ENCODE peak calls at places on chromosomes 13 and 19, in five cellular contexts. One of them, this sample, is unnamed.

GRCh38 chr13:34577051-34577450 is 365.0 kb upstream of the NBEA start:
- DNase-seq in lung: no peak
- DNase-seq in IMR-90: no peak
- DNase-seq in breast epithelium: no peak
- DNase-seq in tibial artery: no peak
- DNase-seq in this sample: no peak

GRCh38 chr13:94154362-94154761 is 325.1 kb downstream of the DCT start:
- DNase-seq in tibial artery: peak; percentile 65
- DNase-seq in breast epithelium: no peak
- DNase-seq in lung: peak; percentile 48
- DNase-seq in IMR-90: peak; percentile 35
- DNase-seq in this sample: peak; percentile 24

GRCh38 chr19:14961956-14962685 is 17.5 kb downstream of the SLC1A6 start:
- DNase-seq in lung: no peak
- DNase-seq in tibial artery: no peak
- DNase-seq in IMR-90: no peak
- DNase-seq in breast epithelium: no peak
- DNase-seq in this sample: no peak

GRCh38 chr13:38687246-38688229 is 661 bp downstream of the FREM2 start:
- DNase-seq in IMR-90: no peak
- DNase-seq in breast epithelium: no peak
- DNase-seq in tibial artery: no peak
- DNase-seq in lung: no peak
- DNase-seq in this sample: no peak

GRCh38 chr13:30972888-30973377 is 40.5 kb downstream of the TEX26 start:
- DNase-seq in breast epithelium: no peak
- DNase-seq in lung: peak; percentile 46
- DNase-seq in tibial artery: no peak
- DNase-seq in IMR-90: peak; percentile 45
- DNase-seq in this sample: no peak

GRCh38 chr13:23889598-23890224 is 511 bp upstream of the MIPEP start:
- DNase-seq in tibial artery: no peak
- DNase-seq in breast epithelium: no peak
- DNase-seq in lung: no peak
- DNase-seq in IMR-90: no peak
- DNase-seq in this sample: no peak

GRCh38 chr13:72820156-72820897 is 38.4 kb downstream of the PIBF1 start:
- DNase-seq in lung: no peak
- DNase-seq in IMR-90: peak; percentile 76
- DNase-seq in breast epithelium: no peak
- DNase-seq in tibial artery: no peak
- DNase-seq in this sample: no peak

GRCh38 chr19:43675269-43675879 is 5.4 kb upstream of the PLAUR start:
- DNase-seq in breast epithelium: peak; percentile 68
- DNase-seq in tibial artery: no peak
- DNase-seq in IMR-90: peak; percentile 78
- DNase-seq in lung: peak; percentile 58
- DNase-seq in this sample: peak; percentile 91

GRCh38 chr13:44180876-44181536 is 192.6 kb upstream of the SERP2 start:
- DNase-seq in IMR-90: no peak
- DNase-seq in tibial artery: no peak
- DNase-seq in breast epithelium: no peak
- DNase-seq in lung: no peak
- DNase-seq in this sample: no peak

GRCh38 chr13:51681037-51681678 is 96.9 kb downstream of the WDFY2 start:
- DNase-seq in lung: no peak
- DNase-seq in breast epithelium: no peak
- DNase-seq in IMR-90: peak; percentile 88
- DNase-seq in tibial artery: no peak
- DNase-seq in this sample: no peak

GRCh38 chr19:13118424-13119193 is 545 bp downstream of the NACC1 start:
- DNase-seq in breast epithelium: peak; percentile 70
- DNase-seq in lung: peak; percentile 67
- DNase-seq in IMR-90: peak; percentile 31
- DNase-seq in tibial artery: no peak
- DNase-seq in this sample: peak; percentile 64

GRCh38 chr19:19534556-19535265 is 3.4 kb upstream of the CILP2 start:
- DNase-seq in IMR-90: no peak
- DNase-seq in breast epithelium: no peak
- DNase-seq in tibial artery: no peak
- DNase-seq in lung: no peak
- DNase-seq in this sample: no peak

GRCh38 chr19:1676351-1677266 is 24.2 kb upstream of the TCF3 start:
- DNase-seq in tibial artery: no peak
- DNase-seq in IMR-90: no peak
- DNase-seq in breast epithelium: no peak
- DNase-seq in lung: no peak
- DNase-seq in this sample: no peak
- H3K27me3 ChIP-seq in tibial artery: peaks cover 89% of the 10 kb centered on the region
- H3K27me3 ChIP-seq in IMR-90: peaks cover 48% of the 10 kb centered on the region
- H3K27me3 ChIP-seq in breast epithelium: peaks cover 10% of the 10 kb centered on the region
- H3K27me3 ChIP-seq in lung: peaks cover 6% of the 10 kb centered on the region
- H3K27me3 ChIP-seq in this sample: peaks cover 40% of the 10 kb centered on the region

DNA sequence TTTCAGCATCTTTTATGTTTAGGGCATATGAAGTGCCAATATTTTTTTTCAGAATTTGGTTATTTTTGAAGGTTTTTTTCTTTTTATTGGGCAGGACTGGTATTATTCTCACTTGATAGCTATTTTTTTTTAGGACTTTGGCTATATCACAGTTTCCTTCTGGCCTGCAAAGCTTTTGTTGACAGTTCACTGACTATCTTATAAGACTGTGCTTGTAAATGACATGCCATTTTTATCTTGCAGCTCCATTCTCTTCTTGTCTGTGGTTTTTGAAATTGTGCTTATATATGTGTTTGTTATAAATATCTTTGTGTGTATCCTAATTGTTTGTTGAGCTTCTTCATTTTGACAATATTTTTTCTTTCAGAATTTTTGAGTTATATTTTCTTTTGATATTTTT is 26.4 kb upstream of the ZNF431 start:
- DNase-seq in IMR-90: no peak
- DNase-seq in breast epithelium: no peak
- DNase-seq in tibial artery: no peak
- DNase-seq in lung: no peak
- DNase-seq in this sample: no peak
- TF ChIP-seq CTCF in IMR-90: no peak
- TF ChIP-seq CTCF in breast epithelium: no peak
- TF ChIP-seq CTCF in tibial artery: no peak
- TF ChIP-seq CTCF in lung: no peak
- TF ChIP-seq CTCF in this sample: no peak

GRCh38 chr19:47417107-47417745 is 2.1 kb downstream of the MEIS3 start:
- DNase-seq in tibial artery: no peak
- DNase-seq in breast epithelium: no peak
- DNase-seq in IMR-90: no peak
- DNase-seq in lung: no peak
- DNase-seq in this sample: no peak

GRCh38 chr19:47418595-47419036 is 711 bp downstream of the MEIS3 start:
- DNase-seq in lung: no peak
- DNase-seq in tibial artery: no peak
- DNase-seq in IMR-90: no peak
- DNase-seq in breast epithelium: no peak
- DNase-seq in this sample: no peak

GRCh38 chr19:47416667-47417033 is 2.7 kb downstream of the MEIS3 start:
- DNase-seq in breast epithelium: no peak
- DNase-seq in tibial artery: no peak
- DNase-seq in IMR-90: no peak
- DNase-seq in lung: no peak
- DNase-seq in this sample: no peak

GRCh38 chr19:47419037-47419783 is at the start of gene MEIS3:
- DNase-seq in lung: no peak
- DNase-seq in breast epithelium: no peak
- DNase-seq in IMR-90: no peak
- DNase-seq in tibial artery: no peak
- DNase-seq in this sample: no peak

DNA sequence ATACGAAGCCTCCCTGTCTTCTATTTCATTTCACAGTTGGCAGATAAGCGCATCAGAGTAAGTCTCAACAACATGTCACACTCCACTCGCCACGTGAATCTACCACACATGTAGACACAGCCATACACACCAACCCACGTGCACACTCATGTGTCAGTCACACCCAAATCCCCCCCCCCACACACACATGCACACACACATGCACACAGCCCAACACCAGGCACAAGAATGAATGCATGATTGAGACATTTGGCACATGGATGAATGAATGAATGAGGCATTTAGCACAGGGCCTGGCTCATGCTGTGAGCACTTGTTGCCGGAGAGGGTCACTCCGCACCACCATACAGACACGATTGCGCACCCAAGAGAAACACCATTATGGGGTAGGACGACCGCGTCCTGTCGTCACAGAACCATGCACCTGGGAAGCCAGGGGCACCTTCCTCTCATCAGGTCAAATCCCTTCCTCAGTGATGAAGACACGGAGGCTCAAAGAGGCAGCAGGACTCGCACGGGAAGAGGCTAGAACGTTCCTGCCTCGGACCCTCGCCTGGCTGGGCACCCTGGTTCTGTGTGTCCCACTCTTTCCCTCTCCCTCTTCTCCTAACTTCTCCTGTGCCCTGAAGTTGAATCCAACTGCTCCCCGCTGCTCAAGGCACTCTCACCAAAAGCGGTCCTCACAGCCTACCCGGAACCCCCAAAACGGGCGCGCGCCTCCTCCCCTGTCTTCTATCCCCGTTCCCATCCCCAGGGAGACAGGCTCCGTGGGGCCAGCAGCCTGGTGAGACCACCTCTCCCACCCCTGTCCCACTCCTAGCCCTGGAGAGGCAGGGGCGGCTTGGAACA is 1.4 kb downstream of the MEIS3 start:
- DNase-seq in lung: no peak
- DNase-seq in breast epithelium: no peak
- DNase-seq in tibial artery: no peak
- DNase-seq in IMR-90: peak; percentile 18
- DNase-seq in this sample: no peak
- H3K27me3 ChIP-seq in lung: peaks cover 3% of the 10 kb centered on the region
- H3K27me3 ChIP-seq in breast epithelium: peaks cover 6% of the 10 kb centered on the region
- H3K27me3 ChIP-seq in tibial artery: peaks cover 90% of the 10 kb centered on the region
- H3K27me3 ChIP-seq in IMR-90: peaks cover 34% of the 10 kb centered on the region
- H3K27me3 ChIP-seq in this sample: peaks cover 47% of the 10 kb centered on the region

GRCh38 chr19:17005000-17005399 is 21.6 kb downstream of the CPAMD8 start:
- DNase-seq in IMR-90: no peak
- DNase-seq in lung: no peak
- DNase-seq in tibial artery: no peak
- DNase-seq in breast epithelium: no peak
- DNase-seq in this sample: no peak
- TF ChIP-seq CTCF in IMR-90: no peak
- TF ChIP-seq CTCF in lung: no peak
- TF ChIP-seq CTCF in tibial artery: no peak
- TF ChIP-seq CTCF in breast epithelium: no peak
- TF ChIP-seq CTCF in this sample: no peak

GRCh38 chr19:46023311-46023779 is 492 bp upstream of the PGLYRP1 start:
- DNase-seq in breast epithelium: no peak
- DNase-seq in lung: no peak
- DNase-seq in IMR-90: no peak
- DNase-seq in tibial artery: no peak
- DNase-seq in this sample: no peak
- H3K27me3 ChIP-seq in breast epithelium: no peaks in the 10 kb centered on the region
- H3K27me3 ChIP-seq in lung: peaks cover 4% of the 10 kb centered on the region
- H3K27me3 ChIP-seq in IMR-90: peaks cover 2% of the 10 kb centered on the region
- H3K27me3 ChIP-seq in tibial artery: peaks cover 29% of the 10 kb centered on the region
- H3K27me3 ChIP-seq in this sample: peaks cover 7% of the 10 kb centered on the region

This sample was measured in colonic mucosa.